ENCODE peak calls at places on chromosomes 7 and 10, in ten cellular contexts. T, X, Q, W, P, E, U, C, K and N are unnamed samples.

GRCh38 chr10:124917168-124917938 is 24.6 kb upstream of the ZRANB1 start:
- DNase-seq in T (peak), X (peak), Q (peak), W (peak), P (peak), E (no peak), U (no peak), C (no peak), K (peak), N (no peak)

GRCh38 chr7:102281785-102282184 is 4.9 kb upstream of the SH2B2 start:
- DNase-seq in T (no peak), X (peak), Q (no peak), W (no peak), P (no peak), E (no peak), U (no peak), C (no peak), K (no peak), N (no peak)

GRCh38 chr10:128641998-128642397 is 515.8 kb upstream of the MKI67 start:
- DNase-seq in T (no peak), X (no peak), Q (no peak), W (no peak), P (no peak), E (no peak), U (no peak), C (no peak), K (no peak), N (no peak)

GRCh38 chr10:23155166-23155565 is 36.9 kb upstream of the PTF1A start:
- DNase-seq in T (peak), X (no peak), Q (peak), W (no peak), P (no peak), E (no peak), U (no peak), C (no peak), K (no peak), N (no peak)

GRCh38 chr7:26457702-26458327 is 166.2 kb downstream of the SNX10 start:
- DNase-seq in T (peak), X (no peak), Q (peak), W (no peak), P (no peak), E (no peak), U (no peak), C (no peak), K (no peak), N (no peak)

GRCh38 chr7:35333265-35333664 is 79.4 kb upstream of the TBX20 start:
- DNase-seq in T (no peak), X (no peak), Q (no peak), W (no peak), P (no peak), E (no peak), U (no peak), C (no peak), K (no peak), N (no peak)

GRCh38 chr10:113663142-113663541 is 699 bp downstream of the NRAP start:
- DNase-seq in T (no peak), X (no peak), Q (no peak), W (no peak), P (no peak), E (no peak), U (no peak), C (no peak), K (no peak), N (no peak)

GRCh38 chr7:22332481-22332880 is 24.5 kb downstream of the RAPGEF5 start:
- DNase-seq in T (no peak), X (no peak), Q (no peak), W (no peak), P (no peak), E (no peak), U (no peak), C (no peak), K (no peak), N (no peak)

GRCh38 chr10:112202561-112203241 is 19.1 kb upstream of the GPAM start:
- DNase-seq in T (peak), X (no peak), Q (peak), W (no peak), P (peak), E (peak), U (no peak), C (no peak), K (no peak), N (no peak)

GRCh38 chr10:124592736-124593430 is 131.3 kb downstream of the LHPP start:
- DNase-seq in T (no peak), X (peak), Q (no peak), W (no peak), P (no peak), E (no peak), U (no peak), C (no peak), K (no peak), N (no peak)

GRCh38 chr7:63037242-63037641 is 961.4 kb upstream of the ZNF722 start:
- DNase-seq in T (no peak), X (no peak), Q (no peak), W (no peak), P (no peak), E (no peak), U (no peak), C (no peak), K (no peak), N (no peak)

GRCh38 chr7:2787251-2787968 is 56.7 kb downstream of the GNA12 start:
- DNase-seq in T (no peak), X (no peak), Q (no peak), W (no peak), P (no peak), E (no peak), U (no peak), C (no peak), K (no peak), N (no peak)

GRCh38 chr7:74514131-74514591 is 60.5 kb downstream of the GTF2IRD1 start:
- DNase-seq in T (no peak), X (no peak), Q (no peak), W (no peak), P (no peak), E (no peak), U (no peak), C (no peak), K (no peak), N (no peak)

GRCh38 chr7:51226042-51226755 is 90.4 kb downstream of the COBL start:
- DNase-seq in T (peak), X (no peak), Q (no peak), W (no peak), P (no peak), E (no peak), U (no peak), C (no peak), K (no peak), N (no peak)

GRCh38 chr7:51222916-51223315 is 93.7 kb downstream of the COBL start:
- DNase-seq in T (no peak), X (no peak), Q (no peak), W (no peak), P (no peak), E (no peak), U (no peak), C (no peak), K (no peak), N (no peak)

GRCh38 chr7:51220226-51220625 is 96.4 kb downstream of the COBL start:
- DNase-seq in T (no peak), X (no peak), Q (no peak), W (no peak), P (no peak), E (no peak), U (no peak), C (no peak), K (no peak), N (no peak)

GRCh38 chr7:51224811-51225581 is 91.6 kb downstream of the COBL start:
- DNase-seq in T (peak), X (peak), Q (no peak), W (no peak), P (no peak), E (peak), U (no peak), C (no peak), K (no peak), N (no peak)

GRCh38 chr7:51223505-51223904 is 93.1 kb downstream of the COBL start:
- DNase-seq in T (no peak), X (no peak), Q (no peak), W (no peak), P (no peak), E (no peak), U (no peak), C (no peak), K (no peak), N (no peak)
- H3K4me3 ChIP-seq in T (no peak), X (no peak), Q (no peak), W (no peak), P (no peak), E (no peak), U (no peak), C (no peak), K (no peak), N (no peak)

GRCh38 chr7:106063692-106064091 is 48.4 kb downstream of the SYPL1 start:
- DNase-seq in T (no peak), X (no peak), Q (no peak), W (no peak), P (no peak), E (no peak), U (no peak), C (no peak), K (no peak), N (no peak)

GRCh38 chr7:106067678-106068077 is 44.4 kb downstream of the SYPL1 start:
- DNase-seq in T (no peak), X (no peak), Q (no peak), W (no peak), P (no peak), E (no peak), U (no peak), C (no peak), K (no peak), N (no peak)

GRCh38 chr7:106064836-106065559 is 47.1 kb downstream of the SYPL1 start:
- DNase-seq in T (peak), X (peak), Q (peak), W (no peak), P (peak), E (peak), U (peak), C (peak), K (peak), N (peak)

GRCh38 chr7:106064329-106064728 is 47.8 kb downstream of the SYPL1 start:
- DNase-seq in T (no peak), X (no peak), Q (no peak), W (no peak), P (no peak), E (no peak), U (no peak), C (no peak), K (no peak), N (no peak)

GRCh38 chr7:106065560-106066500 is 46.3 kb downstream of the SYPL1 start:
- DNase-seq in T (peak), X (no peak), Q (no peak), W (no peak), P (no peak), E (no peak), U (no peak), C (no peak), K (no peak), N (no peak)
- H3K4me3 ChIP-seq in T (peak), X (no peak), Q (peak), W (no peak), P (no peak), E (peak), U (peak), C (peak), K (peak), N (peak)

DNA sequence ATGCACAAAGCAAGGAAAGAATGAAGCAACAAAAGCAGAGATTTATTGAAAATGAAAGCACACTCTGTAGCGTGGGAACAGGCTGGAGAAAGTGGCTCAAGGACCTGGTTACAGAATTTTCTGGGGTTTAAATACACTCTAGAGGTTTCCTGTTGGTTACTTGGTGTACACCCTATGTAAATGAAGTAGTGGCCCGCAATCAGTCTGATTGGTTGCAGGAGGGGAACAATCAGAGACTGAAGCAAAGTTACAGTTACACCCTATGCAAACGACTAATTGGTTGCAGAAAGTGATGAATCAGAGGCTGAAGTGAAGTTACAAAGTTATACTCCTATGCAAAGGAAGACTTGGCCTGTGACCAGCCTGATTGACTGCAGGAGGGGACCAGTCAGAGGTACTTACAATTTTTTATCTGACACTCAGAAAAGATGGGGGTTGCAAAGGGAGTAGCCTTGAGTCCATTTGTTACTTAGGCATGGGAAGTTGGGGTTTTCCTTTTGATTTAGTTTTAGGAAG is 3.6 kb upstream of the MTPN start:
- DNase-seq in T (peak), X (no peak), Q (peak), W (no peak), P (peak), E (no peak), U (no peak), C (no peak), K (no peak), N (peak)
- H3K4me3 ChIP-seq in T (peak), X (no peak), Q (no peak), W (no peak), P (no peak), E (no peak), U (no peak), C (no peak), K (no peak), N (no peak)

GRCh38 chr7:28434510-28434909 is 22.2 kb downstream of the CREB5 start:
- DNase-seq in T (no peak), X (no peak), Q (no peak), W (no peak), P (no peak), E (no peak), U (no peak), C (no peak), K (no peak), N (no peak)
- H3K4me3 ChIP-seq in T (no peak), X (no peak), Q (no peak), W (no peak), P (no peak), E (no peak), U (no peak), C (no peak), K (no peak), N (no peak)

GRCh38 chr7:132575336-132575986 is 809 bp downstream of the PLXNA4 start:
- DNase-seq in T (peak), X (peak), Q (peak), W (no peak), P (peak), E (no peak), U (peak), C (peak), K (peak), N (no peak)
- H3K4me3 ChIP-seq in T (peak), X (peak), Q (peak), W (no peak), P (no peak), E (no peak), U (peak), C (peak), K (peak), N (peak)

GRCh38 chr7:57165285-57165899 is 33.2 kb upstream of the ZNF479 start:
- DNase-seq in T (no peak), X (no peak), Q (no peak), W (no peak), P (no peak), E (no peak), U (no peak), C (no peak), K (no peak), N (no peak)
- H3K4me3 ChIP-seq in T (no peak), X (no peak), Q (no peak), W (no peak), P (no peak), E (no peak), U (no peak), C (no peak), K (no peak), N (no peak)

GRCh38 chr7:108017776-108018151 is 14.8 kb upstream of the LAMB1 start:
- DNase-seq in T (no peak), X (no peak), Q (no peak), W (no peak), P (no peak), E (no peak), U (no peak), C (no peak), K (no peak), N (no peak)

GRCh38 chr7:108015740-108016139 is 12.8 kb upstream of the LAMB1 start:
- DNase-seq in T (no peak), X (no peak), Q (peak), W (no peak), P (no peak), E (no peak), U (no peak), C (no peak), K (no peak), N (no peak)

GRCh38 chr7:108020585-108020984 is 17.6 kb upstream of the LAMB1 start:
- DNase-seq in T (no peak), X (no peak), Q (no peak), W (no peak), P (no peak), E (no peak), U (no peak), C (no peak), K (no peak), N (no peak)

GRCh38 chr7:108016841-108017775 is 14.1 kb upstream of the LAMB1 start:
- DNase-seq in T (peak), X (no peak), Q (peak), W (no peak), P (peak), E (peak), U (no peak), C (no peak), K (no peak), N (no peak)

GRCh38 chr7:108018668-108019067 is 15.7 kb upstream of the LAMB1 start:
- DNase-seq in T (no peak), X (no peak), Q (no peak), W (no peak), P (no peak), E (no peak), U (no peak), C (no peak), K (no peak), N (no peak)
- H3K4me3 ChIP-seq in T (no peak), X (no peak), Q (no peak), W (no peak), P (no peak), E (no peak), U (no peak), C (no peak), K (no peak), N (no peak)

DNA sequence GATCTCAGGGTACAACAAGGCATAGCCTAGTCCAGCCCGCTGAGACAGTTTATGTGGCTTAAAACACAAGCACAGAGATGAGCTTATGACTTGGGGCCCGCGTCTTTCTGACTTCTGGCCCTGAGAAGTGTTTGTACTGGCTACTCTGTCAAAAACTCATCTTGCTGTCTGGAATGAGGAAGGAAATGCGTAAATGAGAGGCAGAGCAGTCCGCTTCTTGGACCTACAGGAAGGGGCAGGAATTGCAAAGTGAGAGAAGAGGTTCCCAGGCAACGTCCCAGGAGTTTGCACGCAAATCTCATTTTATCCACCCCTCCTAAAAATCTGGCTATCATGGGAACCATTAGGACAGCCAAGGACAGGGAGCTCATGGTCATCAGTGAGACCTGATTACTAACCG is 5.5 kb downstream of the ANXA11 start:
- DNase-seq in T (peak), X (no peak), Q (peak), W (no peak), P (peak), E (no peak), U (no peak), C (peak), K (peak), N (no peak)
- H3K4me3 ChIP-seq in T (peak), X (no peak), Q (peak), W (no peak), P (no peak), E (peak), U (no peak), C (no peak), K (peak), N (no peak)